ENCODE peak calls at places on chromosomes 16 and 17, in six cellular contexts. A, M, Z, F, P and J are unnamed samples. For H3K27me3, the result is how much of the 10 kb centered on the place peaks cover.

GRCh38 chr16:22181843-22182242 is 19.5 kb downstream of the SDR42E2 start:
- DNase-seq in Z (no peak), P (no peak), M (no peak), F (no peak), A (no peak), J (no peak)

GRCh38 chr17:11309850-11310249 is 68.8 kb downstream of the SHISA6 start:
- DNase-seq in Z (no peak), P (no peak), A (no peak), M (no peak), F (no peak), J (no peak)

GRCh38 chr17:3827124-3827773 is 18.8 kb downstream of the NCBP3 start:
- DNase-seq in F (no peak), P (peak), M (peak), Z (no peak), A (peak), J (peak)

GRCh38 chr16:57753448-57754353 is 18.1 kb downstream of the KATNB1 start:
- DNase-seq in F (peak), P (no peak), Z (no peak), A (no peak), M (no peak), J (no peak)

GRCh38 chr16:46857261-46857962 is 26.4 kb upstream of the C16orf87 start:
- DNase-seq in F (no peak), M (peak), P (peak), Z (no peak), A (peak), J (peak)

GRCh38 chr17:44924107-44924544 is 8.8 kb upstream of the GFAP start:
- DNase-seq in F (no peak), M (no peak), A (no peak), P (no peak), Z (peak), J (no peak)

GRCh38 chr17:7440113-7440822 is 956 bp downstream of the FGF11 start:
- DNase-seq in A (no peak), F (peak), P (no peak), M (peak), Z (peak), J (peak)

GRCh38 chr17:82372063-82372590 is 562 bp downstream of the UTS2R start:
- DNase-seq in F (no peak), P (no peak), Z (no peak), M (no peak), A (no peak), J (no peak)

GRCh38 chr16:55439101-55439690 is 39.8 kb upstream of the MMP2 start:
- DNase-seq in F (no peak), P (no peak), A (no peak), Z (no peak), M (no peak), J (no peak)

GRCh38 chr17:59466943-59467801 is 98.2 kb upstream of the DHX40 start:
- DNase-seq in P (no peak), A (no peak), Z (no peak), F (no peak), M (no peak), J (no peak)

GRCh38 chr17:27555364-27555763 is 75.6 kb upstream of the LGALS9 start:
- DNase-seq in Z (no peak), M (no peak), F (no peak), P (no peak), A (no peak), J (no peak)

GRCh38 chr16:55294129-55294528 is 29.9 kb upstream of the IRX6 start:
- DNase-seq in M (no peak), A (no peak), P (no peak), Z (no peak), F (no peak), J (no peak)

GRCh38 chr17:18009609-18010420 is 29.2 kb downstream of the ATPAF2 start:
- DNase-seq in A (no peak), Z (no peak), P (no peak), F (peak), M (no peak), J (no peak)

GRCh38 chr16:28180660-28181556 is 30.9 kb downstream of the XPO6 start:
- DNase-seq in F (no peak), Z (no peak), M (no peak), P (peak), A (no peak), J (no peak)

GRCh38 chr16:15786501-15786900 is 70.3 kb downstream of the MYH11 start:
- DNase-seq in F (no peak), M (no peak), P (no peak), Z (no peak), A (no peak), J (no peak)

GRCh38 chr17:75245011-75245410 is 16.4 kb downstream of the GGA3 start:
- DNase-seq in Z (no peak), F (no peak), M (no peak), P (no peak), A (no peak), J (no peak)

GRCh38 chr17:65359016-65359415 is 202.4 kb downstream of the AXIN2 start:
- DNase-seq in F (no peak), P (peak), A (peak), Z (no peak), M (no peak), J (no peak)

GRCh38 chr17:6639651-6640535 is 618 bp downstream of the KIAA0753 start:
- DNase-seq in P (peak), M (peak), A (no peak), F (no peak), Z (peak), J (no peak)

GRCh38 chr17:17420035-17420434 is 56.8 kb upstream of the MED9 start:
- DNase-seq in A (no peak), F (peak), P (no peak), M (peak), Z (no peak), J (no peak)

GRCh38 chr16:66358231-66358630 is 8.3 kb upstream of the CDH5 start:
- DNase-seq in P (no peak), M (no peak), Z (no peak), F (no peak), A (no peak), J (no peak)

GRCh38 chr16:64426131-64426666 is 695.7 kb downstream of the CDH11 start:
- DNase-seq in A (no peak), P (no peak), F (no peak), M (no peak), Z (no peak), J (no peak)

GRCh38 chr17:17042851-17043667 is 802 bp downstream of the MPRIP start:
- DNase-seq in P (peak), M (no peak), F (no peak), A (no peak), Z (peak), J (no peak)

GRCh38 chr17:51150932-51151331 is 2.4 kb upstream of the NME1 start:
- DNase-seq in A (no peak), P (no peak), M (no peak), F (no peak), Z (no peak), J (no peak)

GRCh38 chr17:51153210-51154072 is at the start of gene NME1:
- DNase-seq in M (peak), A (peak), Z (peak), F (peak), P (peak), J (peak)

GRCh38 chr17:51152766-51153209 is 571 bp upstream of the NME1 start:
- DNase-seq in Z (no peak), F (no peak), A (no peak), M (no peak), P (peak), J (peak)

GRCh38 chr17:51155416-51155815 is 2.1 kb downstream of the NME1 start:
- DNase-seq in F (no peak), Z (no peak), P (no peak), A (no peak), M (no peak), J (no peak)

DNA sequence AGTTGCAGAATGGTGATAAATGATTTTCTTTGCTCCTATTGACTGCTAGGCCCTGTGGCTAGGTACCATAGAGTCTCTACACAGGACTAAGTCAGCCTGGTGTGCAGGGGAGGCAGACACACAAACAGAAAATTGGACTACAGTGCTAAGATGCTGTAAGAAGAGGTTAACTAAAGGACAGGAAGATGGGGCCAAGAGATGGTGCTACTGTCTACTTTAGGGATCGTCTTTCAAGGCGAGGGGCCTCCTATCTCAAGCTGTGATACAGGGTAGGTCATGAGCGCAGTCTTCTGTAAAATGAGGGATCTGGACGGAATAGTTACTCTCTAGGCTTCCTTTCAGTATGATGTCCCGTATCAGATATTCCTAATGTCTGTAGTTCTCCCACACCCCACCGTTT is 817 bp downstream of the NME1 start:
- DNase-seq in M (no peak), Z (no peak), P (peak), A (no peak), F (no peak), J (no peak)
- H3K4me3 ChIP-seq in M (peak), Z (peak), P (peak), A (peak), F (peak), J (peak)

DNA sequence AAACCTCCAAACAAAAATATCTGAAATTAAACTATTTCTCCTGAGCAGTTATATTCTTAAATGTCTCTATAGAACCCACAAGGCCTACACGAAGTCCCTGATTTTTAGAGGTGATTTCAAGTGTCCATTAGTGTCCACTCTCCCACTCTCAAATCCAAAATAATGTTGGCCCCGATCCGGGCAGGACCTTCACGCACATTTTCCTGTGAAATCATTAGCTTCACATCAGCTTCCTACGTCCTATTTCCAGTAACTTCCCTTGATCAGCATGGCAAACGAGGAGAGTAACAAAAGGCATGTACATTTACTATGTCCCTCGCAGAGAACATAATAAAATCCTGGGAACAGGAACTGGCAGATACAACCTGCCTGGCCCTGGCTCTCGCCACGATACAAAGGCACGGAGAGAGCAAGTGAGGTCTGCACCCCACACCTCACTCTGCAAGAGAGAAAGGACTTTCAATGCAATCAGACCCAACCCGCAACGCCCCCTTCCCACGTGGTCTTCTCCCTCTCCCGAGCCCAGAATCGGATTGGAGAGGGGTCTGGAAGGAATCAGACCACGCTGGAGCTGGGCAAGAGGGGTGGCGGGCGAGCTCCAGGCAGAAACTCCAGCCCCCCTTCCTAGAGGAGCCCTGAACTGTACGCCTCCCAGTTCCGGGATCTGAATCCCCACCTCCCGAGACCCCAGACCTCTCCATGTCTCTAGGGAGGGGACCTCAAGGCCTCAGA is 17.5 kb upstream of the C17orf78 start:
- DNase-seq in Z (peak), F (peak), M (peak), A (no peak), P (peak), J (peak)
- TF ChIP-seq POLR2A in Z (no peak), F (no peak), M (no peak), A (no peak), P (no peak), J (no peak)

GRCh38 chr17:9020096-9020823 is 1.1 kb upstream of the NTN1 start:
- DNase-seq in F (no peak), A (no peak), P (no peak), M (no peak), Z (no peak), J (no peak)
- H3K27me3 ChIP-seq in F (under half), A (under half), P (under half), M (under half), Z (under half), J (under half)

GRCh38 chr16:89317101-89317671 is 99.7 kb downstream of the ZNF778 start:
- DNase-seq in F (peak), P (no peak), A (no peak), Z (no peak), M (no peak), J (no peak)

GRCh38 chr16:89315271-89315670 is 97.8 kb downstream of the ZNF778 start:
- DNase-seq in M (no peak), P (no peak), Z (no peak), A (no peak), F (peak), J (no peak)

GRCh38 chr16:89317729-89318429 is 100.4 kb downstream of the ZNF778 start:
- DNase-seq in Z (no peak), F (peak), A (no peak), M (no peak), P (no peak), J (no peak)

GRCh38 chr16:89315791-89316581 is 98.5 kb downstream of the ZNF778 start:
- DNase-seq in M (peak), Z (no peak), A (no peak), F (peak), P (peak), J (no peak)

DNA sequence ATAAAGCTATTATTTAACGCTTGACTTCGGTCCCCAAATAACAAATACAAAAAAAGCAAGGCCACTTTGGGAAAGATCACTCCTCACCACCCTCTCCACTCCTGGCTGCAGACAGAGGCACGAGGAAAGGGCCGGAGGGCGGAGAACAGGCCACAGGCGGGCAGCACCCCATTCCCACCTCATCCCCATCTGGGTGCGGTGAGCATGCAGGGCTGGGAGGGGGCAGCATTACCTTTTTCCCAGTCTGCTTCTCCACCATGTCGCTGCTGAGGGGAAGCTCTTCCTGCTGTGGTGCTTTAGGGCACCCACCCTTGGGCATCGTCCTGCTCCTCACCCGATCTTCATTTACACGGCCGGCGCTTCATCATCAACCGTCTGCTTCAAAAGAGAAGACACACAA is 99.2 kb downstream of the ZNF778 start:
- DNase-seq in M (no peak), Z (no peak), F (no peak), P (no peak), A (no peak), J (no peak)
- H3K4me3 ChIP-seq in M (no peak), Z (no peak), F (no peak), P (no peak), A (no peak), J (no peak)

GRCh38 chr17:50979524-50979927 is 113.4 kb upstream of the TOB1 start:
- DNase-seq in F (no peak), A (no peak), P (no peak), Z (no peak), M (no peak), J (no peak)
- TF ChIP-seq POLR2A in F (no peak), A (no peak), P (no peak), Z (no peak), M (no peak), J (no peak)

DNA sequence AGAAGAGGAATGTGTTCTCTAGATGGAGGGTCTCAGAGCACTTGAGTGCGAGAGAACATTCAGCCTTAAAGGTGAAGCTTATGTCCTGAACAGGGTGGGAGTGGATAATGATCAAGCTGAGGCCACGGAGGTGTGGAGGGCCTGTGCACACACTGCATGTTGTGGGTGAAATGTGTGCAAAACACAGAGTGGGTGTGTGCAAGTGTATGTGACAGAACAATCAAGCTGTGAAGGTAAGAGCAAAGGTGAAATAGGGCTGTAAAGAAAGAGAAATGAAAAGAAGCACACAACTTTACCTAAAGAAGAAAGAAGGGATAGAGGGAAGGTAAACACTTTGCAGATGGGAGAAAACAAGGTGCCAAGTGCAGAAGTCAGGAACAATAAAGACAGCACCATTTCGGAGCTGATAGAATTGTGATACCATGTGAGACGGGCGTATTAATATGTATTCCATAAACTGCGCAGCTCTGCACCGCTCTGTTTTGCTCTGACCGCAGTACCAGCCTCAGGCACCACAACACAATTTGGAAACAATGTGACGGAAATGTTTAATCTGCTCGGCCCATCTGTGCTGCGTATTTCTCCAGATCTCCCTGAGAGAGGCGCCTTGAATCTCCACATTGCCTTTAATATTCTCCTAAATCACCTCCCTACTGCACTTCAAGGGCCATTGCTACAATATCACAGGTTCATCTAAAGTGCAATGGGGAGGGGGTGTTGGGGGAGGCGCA is 40.6 kb downstream of the SNX11 start:
- DNase-seq in M (no peak), A (no peak), P (no peak), Z (no peak), F (no peak), J (peak)
- H3K27me3 ChIP-seq in M (under half), A (under half), P (half or more), Z (under half), F (under half), J (under half)

DNA sequence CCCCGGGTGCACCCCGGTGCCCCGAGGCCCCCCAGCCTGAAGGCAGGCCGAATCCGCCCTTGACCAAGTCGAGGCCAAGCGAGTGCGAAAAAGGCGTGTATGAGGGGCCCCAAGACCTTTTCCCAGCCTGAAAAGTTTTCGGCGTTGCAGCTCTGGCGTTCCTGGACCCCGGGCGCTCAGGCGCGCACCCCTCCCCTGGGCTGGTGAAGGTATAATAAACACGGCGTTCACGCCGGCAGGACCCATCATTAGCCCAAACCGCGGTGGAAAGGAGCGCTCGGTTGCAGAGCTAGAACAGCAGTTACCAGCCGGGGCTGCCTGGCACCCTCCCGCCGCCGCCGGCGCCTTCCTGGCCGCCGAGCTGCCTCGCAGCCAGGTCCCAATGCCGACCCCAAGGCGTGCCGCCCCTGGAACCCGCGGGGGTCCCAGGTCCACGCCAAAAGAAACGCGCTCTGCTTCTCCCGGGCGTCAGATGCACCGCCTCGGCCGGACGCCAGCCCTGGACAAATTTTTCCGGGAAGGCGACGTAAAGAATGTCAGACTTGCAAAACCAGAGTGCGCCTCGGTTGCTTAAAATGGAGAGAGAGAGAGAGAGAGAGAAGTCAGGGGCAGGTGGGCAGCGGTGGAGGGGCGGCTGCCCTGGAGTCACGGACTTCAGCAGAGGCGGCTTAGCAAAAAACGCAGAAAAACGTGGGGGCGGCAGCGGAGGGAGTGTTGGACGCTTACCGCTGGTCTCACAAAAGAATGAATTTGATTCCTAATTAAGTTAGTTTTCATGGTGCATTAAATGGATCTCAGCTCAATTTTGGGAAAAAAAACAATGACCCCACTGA is 11.4 kb upstream of the FOXF1 start:
- DNase-seq in A (no peak), F (no peak), P (peak), M (no peak), Z (no peak), J (no peak)
- H3K4me3 ChIP-seq in A (no peak), F (no peak), P (peak), M (no peak), Z (peak), J (no peak)

GRCh38 chr16:1999866-2000514 is 9.6 kb downstream of the ZNF598 start:
- DNase-seq in M (no peak), F (no peak), P (no peak), Z (no peak), A (no peak), J (no peak)
- TF ChIP-seq POLR2A in M (no peak), F (no peak), P (no peak), Z (no peak), A (no peak), J (no peak)

DNA sequence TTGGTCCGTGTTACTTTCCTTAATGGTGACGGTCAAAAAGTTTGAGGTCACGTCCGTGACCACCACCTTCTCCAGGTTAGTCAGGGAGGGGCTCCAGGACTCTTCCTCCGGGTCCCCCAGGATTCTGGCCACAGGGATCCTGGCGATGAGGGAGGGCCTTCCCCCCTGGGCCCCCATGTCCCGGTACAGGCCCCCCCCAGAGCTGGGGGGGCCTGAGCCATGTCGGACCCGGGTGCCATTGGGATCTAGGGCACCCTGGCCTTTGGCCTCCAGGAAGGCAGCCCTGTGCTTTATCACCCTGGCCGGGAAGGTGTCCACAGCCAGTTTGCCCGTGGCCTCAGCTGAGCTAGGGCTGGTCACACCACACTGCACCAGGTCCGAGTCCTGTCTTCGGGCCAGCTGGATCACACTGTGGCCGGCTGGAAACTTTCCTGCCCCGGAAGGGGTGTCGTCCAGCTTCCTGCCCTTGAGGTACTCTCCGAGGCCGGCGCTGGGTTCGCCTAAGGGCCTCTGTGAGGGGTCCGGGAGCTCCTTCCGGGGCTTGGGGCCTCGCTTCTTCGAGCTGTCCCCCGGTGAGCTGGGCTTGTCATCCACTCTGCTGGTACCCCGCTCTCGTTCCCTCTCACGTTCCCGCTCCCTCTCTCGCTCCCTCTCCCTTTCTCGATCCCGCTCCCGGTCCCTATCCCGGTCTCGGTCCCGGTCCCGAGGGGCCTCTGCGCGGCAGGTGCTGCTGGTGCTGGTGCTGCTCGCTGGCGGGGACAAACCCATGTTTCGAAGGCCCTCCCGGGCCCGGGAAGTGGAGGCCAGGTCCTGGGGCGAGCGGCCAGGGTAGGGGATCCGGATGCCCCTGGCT is 2.0 kb downstream of the CBX8 start:
- DNase-seq in A (no peak), Z (no peak), F (no peak), M (no peak), P (no peak), J (no peak)
- H3K27me3 ChIP-seq in A (under half), Z (half or more), F (half or more), M (under half), P (under half), J (under half)